ENCODE peak calls at places on chromosome 9, in ten cellular contexts. One of them, this sample, is unnamed.

GRCh38 chr9:117290306-117290705 is 124.6 kb downstream of the ASTN2 start:
- DNase-seq in AML-193: no peak
- DNase-seq in left colon: no peak
- DNase-seq in stimulated activated CD4-positive, alpha-beta T cell treated with anti-CD3 and anti-CD28 coated beads, Interleukin-4, amount 100 ng/mL, for 4 hours: no peak
- DNase-seq in dorsolateral prefrontal cortex: no peak
- DNase-seq in natural killer cell treated with Interleukin-12 subunit alpha and Interleukin-12 subunit beta and Interleukin-15 and Interleukin-18, amount 100 ng/mL, for 72 hours: no peak
- DNase-seq in SJSA1: no peak
- DNase-seq in dermis microvascular lymphatic vessel endothelial cell: no peak
- DNase-seq in RPMI7951: no peak
- DNase-seq in foreskin fibroblast: no peak
- DNase-seq in this sample: no peak

GRCh38 chr9:2936221-2936620 is 92.3 kb upstream of the PUM3 start:
- DNase-seq in AML-193: no peak
- DNase-seq in natural killer cell treated with Interleukin-12 subunit alpha and Interleukin-12 subunit beta and Interleukin-15 and Interleukin-18, amount 100 ng/mL, for 72 hours: no peak
- DNase-seq in stimulated activated CD4-positive, alpha-beta T cell treated with anti-CD3 and anti-CD28 coated beads, Interleukin-4, amount 100 ng/mL, for 4 hours: no peak
- DNase-seq in SJSA1: no peak
- DNase-seq in left colon: no peak
- DNase-seq in dorsolateral prefrontal cortex: no peak
- DNase-seq in foreskin fibroblast: no peak
- DNase-seq in dermis microvascular lymphatic vessel endothelial cell: no peak
- DNase-seq in RPMI7951: no peak
- DNase-seq in this sample: no peak

GRCh38 chr9:137435980-137436760 is 5.0 kb downstream of the ENTPD8 start:
- DNase-seq in RPMI7951: peak; percentile 84
- DNase-seq in stimulated activated CD4-positive, alpha-beta T cell treated with anti-CD3 and anti-CD28 coated beads, Interleukin-4, amount 100 ng/mL, for 4 hours: no peak
- DNase-seq in foreskin fibroblast: peak; percentile 63
- DNase-seq in dermis microvascular lymphatic vessel endothelial cell: peak; percentile 73
- DNase-seq in SJSA1: peak; percentile 59
- DNase-seq in natural killer cell treated with Interleukin-12 subunit alpha and Interleukin-12 subunit beta and Interleukin-15 and Interleukin-18, amount 100 ng/mL, for 72 hours: no peak
- DNase-seq in left colon: peak; percentile 85
- DNase-seq in dorsolateral prefrontal cortex: no peak
- DNase-seq in AML-193: no peak
- DNase-seq in this sample: no peak

GRCh38 chr9:88953401-88954029 is 37.8 kb upstream of the S1PR3 start:
- DNase-seq in foreskin fibroblast: peak; percentile 78
- DNase-seq in AML-193: no peak
- DNase-seq in stimulated activated CD4-positive, alpha-beta T cell treated with anti-CD3 and anti-CD28 coated beads, Interleukin-4, amount 100 ng/mL, for 4 hours: no peak
- DNase-seq in RPMI7951: peak; percentile 81
- DNase-seq in SJSA1: peak; percentile 40
- DNase-seq in natural killer cell treated with Interleukin-12 subunit alpha and Interleukin-12 subunit beta and Interleukin-15 and Interleukin-18, amount 100 ng/mL, for 72 hours: no peak
- DNase-seq in left colon: no peak
- DNase-seq in dermis microvascular lymphatic vessel endothelial cell: peak; percentile 22
- DNase-seq in dorsolateral prefrontal cortex: no peak
- DNase-seq in this sample: no peak

GRCh38 chr9:108889649-108890067 is 27.6 kb downstream of the ACTL7A start:
- DNase-seq in dorsolateral prefrontal cortex: no peak
- DNase-seq in foreskin fibroblast: peak; percentile 20
- DNase-seq in stimulated activated CD4-positive, alpha-beta T cell treated with anti-CD3 and anti-CD28 coated beads, Interleukin-4, amount 100 ng/mL, for 4 hours: no peak
- DNase-seq in RPMI7951: peak; percentile 50
- DNase-seq in SJSA1: no peak
- DNase-seq in left colon: no peak
- DNase-seq in AML-193: no peak
- DNase-seq in dermis microvascular lymphatic vessel endothelial cell: peak; percentile 48
- DNase-seq in natural killer cell treated with Interleukin-12 subunit alpha and Interleukin-12 subunit beta and Interleukin-15 and Interleukin-18, amount 100 ng/mL, for 72 hours: no peak
- DNase-seq in this sample: no peak

GRCh38 chr9:95880011-95880690 is 4.7 kb downstream of the ERCC6L2 start:
- DNase-seq in AML-193: no peak
- DNase-seq in SJSA1: peak; percentile 72
- DNase-seq in RPMI7951: peak; percentile 5
- DNase-seq in dorsolateral prefrontal cortex: no peak
- DNase-seq in foreskin fibroblast: no peak
- DNase-seq in natural killer cell treated with Interleukin-12 subunit alpha and Interleukin-12 subunit beta and Interleukin-15 and Interleukin-18, amount 100 ng/mL, for 72 hours: no peak
- DNase-seq in stimulated activated CD4-positive, alpha-beta T cell treated with anti-CD3 and anti-CD28 coated beads, Interleukin-4, amount 100 ng/mL, for 4 hours: no peak
- DNase-seq in left colon: no peak
- DNase-seq in dermis microvascular lymphatic vessel endothelial cell: peak; percentile 82
- DNase-seq in this sample: no peak

GRCh38 chr9:84297162-84297821 is 43.3 kb downstream of the SLC28A3 start:
- DNase-seq in left colon: no peak
- DNase-seq in natural killer cell treated with Interleukin-12 subunit alpha and Interleukin-12 subunit beta and Interleukin-15 and Interleukin-18, amount 100 ng/mL, for 72 hours: no peak
- DNase-seq in dorsolateral prefrontal cortex: no peak
- DNase-seq in RPMI7951: peak; percentile 10
- DNase-seq in stimulated activated CD4-positive, alpha-beta T cell treated with anti-CD3 and anti-CD28 coated beads, Interleukin-4, amount 100 ng/mL, for 4 hours: no peak
- DNase-seq in SJSA1: peak; percentile 48
- DNase-seq in AML-193: no peak
- DNase-seq in dermis microvascular lymphatic vessel endothelial cell: no peak
- DNase-seq in foreskin fibroblast: peak; percentile 72
- DNase-seq in this sample: no peak

GRCh38 chr9:107949058-107949457 is 459.5 kb upstream of the KLF4 start:
- DNase-seq in dermis microvascular lymphatic vessel endothelial cell: no peak
- DNase-seq in natural killer cell treated with Interleukin-12 subunit alpha and Interleukin-12 subunit beta and Interleukin-15 and Interleukin-18, amount 100 ng/mL, for 72 hours: no peak
- DNase-seq in dorsolateral prefrontal cortex: no peak
- DNase-seq in RPMI7951: no peak
- DNase-seq in AML-193: peak; percentile 1
- DNase-seq in foreskin fibroblast: peak; percentile 35
- DNase-seq in left colon: no peak
- DNase-seq in SJSA1: no peak
- DNase-seq in stimulated activated CD4-positive, alpha-beta T cell treated with anti-CD3 and anti-CD28 coated beads, Interleukin-4, amount 100 ng/mL, for 4 hours: no peak
- DNase-seq in this sample: no peak

GRCh38 chr9:70382046-70382708 is 32.3 kb downstream of the KLF9 start:
- DNase-seq in SJSA1: no peak
- DNase-seq in natural killer cell treated with Interleukin-12 subunit alpha and Interleukin-12 subunit beta and Interleukin-15 and Interleukin-18, amount 100 ng/mL, for 72 hours: no peak
- DNase-seq in RPMI7951: no peak
- DNase-seq in foreskin fibroblast: no peak
- DNase-seq in dermis microvascular lymphatic vessel endothelial cell: no peak
- DNase-seq in left colon: no peak
- DNase-seq in dorsolateral prefrontal cortex: no peak
- DNase-seq in AML-193: no peak
- DNase-seq in stimulated activated CD4-positive, alpha-beta T cell treated with anti-CD3 and anti-CD28 coated beads, Interleukin-4, amount 100 ng/mL, for 4 hours: no peak
- DNase-seq in this sample: no peak

GRCh38 chr9:109311731-109312130 is 9.1 kb downstream of the EPB41L4B start:
- DNase-seq in dermis microvascular lymphatic vessel endothelial cell: no peak
- DNase-seq in AML-193: no peak
- DNase-seq in SJSA1: no peak
- DNase-seq in dorsolateral prefrontal cortex: no peak
- DNase-seq in RPMI7951: no peak
- DNase-seq in stimulated activated CD4-positive, alpha-beta T cell treated with anti-CD3 and anti-CD28 coated beads, Interleukin-4, amount 100 ng/mL, for 4 hours: no peak
- DNase-seq in foreskin fibroblast: no peak
- DNase-seq in natural killer cell treated with Interleukin-12 subunit alpha and Interleukin-12 subunit beta and Interleukin-15 and Interleukin-18, amount 100 ng/mL, for 72 hours: no peak
- DNase-seq in left colon: no peak
- DNase-seq in this sample: no peak

GRCh38 chr9:126456802-126457547 is 130.3 kb downstream of the MVB12B start:
- DNase-seq in RPMI7951: no peak
- DNase-seq in AML-193: no peak
- DNase-seq in SJSA1: no peak
- DNase-seq in natural killer cell treated with Interleukin-12 subunit alpha and Interleukin-12 subunit beta and Interleukin-15 and Interleukin-18, amount 100 ng/mL, for 72 hours: no peak
- DNase-seq in foreskin fibroblast: no peak
- DNase-seq in left colon: no peak
- DNase-seq in stimulated activated CD4-positive, alpha-beta T cell treated with anti-CD3 and anti-CD28 coated beads, Interleukin-4, amount 100 ng/mL, for 4 hours: no peak
- DNase-seq in dorsolateral prefrontal cortex: no peak
- DNase-seq in dermis microvascular lymphatic vessel endothelial cell: no peak
- DNase-seq in this sample: no peak

This sample was measured in NK-92 treated with Interleukin-12 subunit alpha and Interleukin-12 subunit beta, amount 100 ng/mL, for 24 hours.